ENCODE peak calls at places on chromosomes 6 and 20, in six cellular contexts. One of them, this sample, is unnamed. For H3K36me3, the result is how much of the 10 kb centered on the place peaks cover.

GRCh38 chr6:37174196-37174514 is 4.2 kb downstream of the PIM1 start:
- DNase-seq in K562: peak
- DNase-seq in GM12878: no peak
- DNase-seq in HCT116: no peak
- DNase-seq in SK-N-SH: no peak
- DNase-seq in HepG2: no peak
- DNase-seq in this sample: no peak

GRCh38 chr20:25076201-25076600 is 5.7 kb downstream of the VSX1 start:
- DNase-seq in HCT116: peak
- DNase-seq in K562: no peak
- DNase-seq in GM12878: no peak
- DNase-seq in HepG2: no peak
- DNase-seq in SK-N-SH: no peak
- DNase-seq in this sample: no peak

GRCh38 chr20:38804682-38805501 is 605 bp upstream of the PPP1R16B start:
- DNase-seq in HepG2: no peak
- DNase-seq in SK-N-SH: no peak
- DNase-seq in GM12878: peak
- DNase-seq in K562: peak
- DNase-seq in HCT116: no peak
- DNase-seq in this sample: no peak

GRCh38 chr6:107207251-107207890 is 92.1 kb upstream of the BEND3 start:
- DNase-seq in HCT116: no peak
- DNase-seq in SK-N-SH: no peak
- DNase-seq in GM12878: no peak
- DNase-seq in HepG2: no peak
- DNase-seq in K562: no peak
- DNase-seq in this sample: no peak

GRCh38 chr6:28747631-28748157 is 176.1 kb downstream of the TRIM27 start:
- DNase-seq in GM12878: no peak
- DNase-seq in SK-N-SH: no peak
- DNase-seq in HCT116: peak
- DNase-seq in HepG2: peak
- DNase-seq in K562: peak
- DNase-seq in this sample: peak

GRCh38 chr6:107673076-107673494 is 151.0 kb downstream of the SCML4 start:
- DNase-seq in GM12878: no peak
- DNase-seq in HCT116: no peak
- DNase-seq in HepG2: no peak
- DNase-seq in K562: no peak
- DNase-seq in SK-N-SH: no peak
- DNase-seq in this sample: no peak

GRCh38 chr6:40477246-40478126 is 109.7 kb downstream of the LRFN2 start:
- DNase-seq in GM12878: no peak
- DNase-seq in SK-N-SH: peak
- DNase-seq in HepG2: no peak
- DNase-seq in K562: no peak
- DNase-seq in HCT116: no peak
- DNase-seq in this sample: no peak

GRCh38 chr6:16676978-16677377 is 84.3 kb downstream of the ATXN1 start:
- DNase-seq in GM12878: no peak
- DNase-seq in SK-N-SH: no peak
- DNase-seq in HCT116: peak
- DNase-seq in K562: no peak
- DNase-seq in HepG2: peak
- DNase-seq in this sample: peak

GRCh38 chr6:101784094-101784493 is 390.6 kb downstream of the GRIK2 start:
- DNase-seq in HepG2: no peak
- DNase-seq in GM12878: no peak
- DNase-seq in K562: no peak
- DNase-seq in HCT116: no peak
- DNase-seq in SK-N-SH: no peak
- DNase-seq in this sample: no peak

GRCh38 chr20:44586986-44587980 is 4.9 kb downstream of the PKIG start:
- DNase-seq in HCT116: no peak
- DNase-seq in HepG2: no peak
- DNase-seq in SK-N-SH: no peak
- DNase-seq in K562: no peak
- DNase-seq in GM12878: no peak
- DNase-seq in this sample: no peak

GRCh38 chr6:28985396-28986164 is 19.5 kb downstream of the ZNF311 start:
- DNase-seq in HepG2: peak
- DNase-seq in HCT116: peak
- DNase-seq in SK-N-SH: peak
- DNase-seq in K562: no peak
- DNase-seq in GM12878: no peak
- DNase-seq in this sample: peak

GRCh38 chr20:63253438-63254236 is 626 bp downstream of the NKAIN4 start:
- DNase-seq in GM12878: no peak
- DNase-seq in K562: no peak
- DNase-seq in SK-N-SH: peak
- DNase-seq in HCT116: no peak
- DNase-seq in HepG2: no peak
- DNase-seq in this sample: no peak

GRCh38 chr6:7887278-7887991 is 23.2 kb downstream of the TXNDC5 start:
- DNase-seq in HepG2: no peak
- DNase-seq in SK-N-SH: no peak
- DNase-seq in K562: no peak
- DNase-seq in HCT116: no peak
- DNase-seq in GM12878: no peak
- DNase-seq in this sample: no peak

GRCh38 chr6:7883381-7883780 is 27.2 kb downstream of the TXNDC5 start:
- DNase-seq in HCT116: no peak
- DNase-seq in HepG2: no peak
- DNase-seq in K562: no peak
- DNase-seq in SK-N-SH: no peak
- DNase-seq in GM12878: no peak
- DNase-seq in this sample: no peak

GRCh38 chr6:7882505-7883257 is 27.9 kb downstream of the TXNDC5 start:
- DNase-seq in SK-N-SH: no peak
- DNase-seq in GM12878: no peak
- DNase-seq in HepG2: peak
- DNase-seq in K562: no peak
- DNase-seq in HCT116: no peak
- DNase-seq in this sample: no peak

GRCh38 chr6:7888587-7889357 is 21.8 kb downstream of the TXNDC5 start:
- DNase-seq in HepG2: no peak
- DNase-seq in K562: no peak
- DNase-seq in GM12878: no peak
- DNase-seq in HCT116: no peak
- DNase-seq in SK-N-SH: no peak
- DNase-seq in this sample: no peak

GRCh38 chr6:7886132-7886531 is 24.5 kb downstream of the TXNDC5 start:
- DNase-seq in HepG2: no peak
- DNase-seq in K562: no peak
- DNase-seq in SK-N-SH: no peak
- DNase-seq in GM12878: no peak
- DNase-seq in HCT116: no peak
- DNase-seq in this sample: no peak
- H3K36me3 ChIP-seq in HepG2: half or more
- H3K36me3 ChIP-seq in K562: half or more
- H3K36me3 ChIP-seq in SK-N-SH: half or more
- H3K36me3 ChIP-seq in GM12878: under half
- H3K36me3 ChIP-seq in HCT116: half or more
- H3K36me3 ChIP-seq in this sample: under half

GRCh38 chr6:126603410-126603809 is 263.5 kb downstream of the CENPW start:
- DNase-seq in K562: no peak
- DNase-seq in HepG2: no peak
- DNase-seq in HCT116: no peak
- DNase-seq in SK-N-SH: no peak
- DNase-seq in GM12878: no peak
- DNase-seq in this sample: no peak

GRCh38 chr6:126605089-126605488 is 265.2 kb downstream of the CENPW start:
- DNase-seq in K562: no peak
- DNase-seq in GM12878: no peak
- DNase-seq in HepG2: no peak
- DNase-seq in HCT116: no peak
- DNase-seq in SK-N-SH: no peak
- DNase-seq in this sample: no peak

DNA sequence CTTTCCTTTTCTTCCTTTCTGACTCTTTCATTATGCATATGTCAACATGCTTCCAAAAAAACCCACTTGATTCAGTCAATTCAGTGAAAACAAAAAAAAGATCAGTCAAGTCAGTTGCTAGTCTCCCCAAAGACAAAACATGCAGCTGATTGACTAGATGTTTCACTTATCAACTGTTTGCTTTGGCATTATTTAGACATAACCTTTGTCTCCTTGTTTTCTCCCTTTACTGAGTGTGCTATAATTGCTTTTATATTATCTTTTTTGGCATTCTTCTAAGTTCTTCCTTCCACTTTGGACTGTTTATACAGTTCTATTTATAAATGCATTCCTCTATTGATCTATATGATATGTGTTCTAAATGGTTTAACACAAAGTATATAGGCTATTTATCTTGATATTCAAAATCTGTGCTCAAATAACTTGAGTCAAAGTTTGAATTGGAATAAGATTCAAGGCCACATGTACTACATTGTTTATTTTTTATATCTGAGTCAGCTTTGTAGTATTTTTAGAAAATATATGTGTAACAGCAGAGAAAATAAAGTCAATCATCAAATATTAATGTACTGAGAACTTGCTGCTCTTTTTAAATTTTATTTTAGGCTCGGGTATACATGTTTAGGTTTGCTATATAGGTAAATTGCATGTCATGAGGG is 260.5 kb downstream of the CENPW start:
- DNase-seq in HepG2: no peak
- DNase-seq in SK-N-SH: no peak
- DNase-seq in GM12878: no peak
- DNase-seq in K562: no peak
- DNase-seq in HCT116: no peak
- DNase-seq in this sample: no peak
- TF ChIP-seq REST in HepG2: no peak
- TF ChIP-seq REST in SK-N-SH: no peak
- TF ChIP-seq REST in GM12878: no peak
- TF ChIP-seq REST in K562: no peak
- TF ChIP-seq REST in HCT116: no peak
- TF ChIP-seq REST in this sample: no peak

GRCh38 chr20:32240220-32240619 is 32.5 kb downstream of the POFUT1 start:
- DNase-seq in HCT116: no peak
- DNase-seq in SK-N-SH: peak
- DNase-seq in GM12878: no peak
- DNase-seq in K562: peak
- DNase-seq in HepG2: no peak
- DNase-seq in this sample: no peak
- TF ChIP-seq SIN3A in HCT116: no peak
- TF ChIP-seq SIN3A in SK-N-SH: no peak
- TF ChIP-seq SIN3A in GM12878: no peak
- TF ChIP-seq SIN3A in K562: no peak
- TF ChIP-seq SIN3A in HepG2: no peak
- TF ChIP-seq SIN3A in this sample: no peak

GRCh38 chr20:1376453-1377270 is 16.2 kb downstream of the FKBP1A start:
- DNase-seq in GM12878: no peak
- DNase-seq in HCT116: no peak
- DNase-seq in SK-N-SH: no peak
- DNase-seq in HepG2: no peak
- DNase-seq in K562: no peak
- DNase-seq in this sample: no peak
- H3K36me3 ChIP-seq in GM12878: under half
- H3K36me3 ChIP-seq in HCT116: under half
- H3K36me3 ChIP-seq in SK-N-SH: under half
- H3K36me3 ChIP-seq in HepG2: under half
- H3K36me3 ChIP-seq in K562: half or more
- H3K36me3 ChIP-seq in this sample: under half

DNA sequence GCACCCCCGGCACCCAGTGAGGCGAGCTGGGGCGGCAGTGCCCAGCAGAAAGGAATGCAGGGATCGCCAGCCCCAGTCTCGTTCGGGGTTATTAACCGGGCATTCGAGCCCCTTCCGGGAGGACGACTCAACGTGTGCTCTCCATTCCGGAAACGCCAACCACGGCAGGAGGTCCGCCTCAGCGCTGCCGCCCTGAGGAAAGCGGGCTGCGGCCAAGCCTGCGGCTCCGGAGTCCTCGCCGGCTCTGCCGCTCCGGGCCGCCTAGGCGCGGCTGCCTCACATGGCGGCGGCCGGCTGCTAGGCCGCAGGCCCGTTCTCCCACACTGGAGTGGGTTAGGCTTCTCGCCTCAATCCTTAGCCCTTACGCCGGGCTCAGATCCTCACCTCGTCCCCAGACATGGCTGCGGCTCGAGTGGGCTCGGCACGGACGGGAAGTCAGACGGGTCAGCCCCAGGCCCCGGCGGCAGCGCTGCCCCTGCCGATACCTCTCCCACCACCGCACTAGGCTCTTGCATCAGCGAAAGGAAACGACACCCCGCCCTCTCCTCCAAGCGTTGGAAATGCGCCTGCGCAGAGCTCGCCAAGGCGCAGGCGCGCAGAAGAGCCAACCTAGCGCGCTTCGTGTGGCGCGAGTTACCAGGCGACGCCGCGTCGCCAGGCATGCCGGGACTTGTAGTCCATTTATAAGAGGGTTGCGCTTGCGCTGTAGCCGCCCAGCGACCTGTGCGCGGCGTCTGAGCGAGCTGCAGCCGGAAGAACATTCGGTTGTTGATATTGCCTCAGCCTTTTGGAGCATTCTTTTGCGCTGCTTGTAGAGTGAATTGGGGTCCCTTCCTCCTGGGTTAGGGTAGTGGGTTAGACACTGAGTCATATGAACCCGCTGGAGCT is at the start of gene EIF2S2:
- DNase-seq in HCT116: peak
- DNase-seq in GM12878: peak
- DNase-seq in HepG2: peak
- DNase-seq in K562: peak
- DNase-seq in SK-N-SH: peak
- DNase-seq in this sample: peak
- TF ChIP-seq REST in HCT116: no peak
- TF ChIP-seq REST in GM12878: no peak
- TF ChIP-seq REST in HepG2: no peak
- TF ChIP-seq REST in K562: peak
- TF ChIP-seq REST in SK-N-SH: no peak
- TF ChIP-seq REST in this sample: no peak

DNA sequence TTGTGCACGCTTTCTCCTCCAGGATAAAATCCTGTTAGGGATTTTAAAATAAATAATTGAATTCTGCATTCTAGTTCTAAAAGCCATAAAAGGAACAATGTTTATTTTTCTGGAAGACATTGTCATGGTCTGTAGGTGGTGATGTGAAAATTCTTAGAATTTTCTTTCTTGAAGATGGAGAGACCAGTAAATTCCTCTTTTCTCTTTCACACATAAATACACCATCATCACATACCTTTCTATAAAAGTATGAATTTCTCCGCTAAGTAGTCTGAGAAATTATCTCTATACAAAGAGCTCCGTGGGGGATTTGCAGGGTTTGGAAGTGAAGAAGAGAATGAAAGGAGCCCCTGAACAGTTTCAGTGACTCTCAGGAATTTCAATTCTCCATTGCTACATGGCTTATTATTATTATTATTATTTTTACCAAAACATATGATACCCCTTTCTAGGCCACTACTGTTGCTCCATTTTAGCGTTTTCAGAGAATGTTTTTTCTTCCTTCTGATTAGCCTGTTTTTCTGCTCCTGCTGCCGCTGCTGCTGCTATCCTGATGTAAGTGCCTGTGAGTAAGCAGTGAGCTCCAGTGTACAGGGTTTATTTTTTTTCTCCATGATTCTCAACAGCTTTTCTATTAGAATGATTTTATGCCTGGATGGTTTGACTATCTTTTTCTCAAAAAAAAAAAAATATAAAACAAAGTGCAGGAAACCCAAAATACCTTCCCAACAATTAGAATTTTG is 145.8 kb downstream of the SAMD5 start:
- DNase-seq in K562: no peak
- DNase-seq in HCT116: no peak
- DNase-seq in SK-N-SH: no peak
- DNase-seq in GM12878: no peak
- DNase-seq in HepG2: no peak
- DNase-seq in this sample: no peak
- TF ChIP-seq SIN3A in K562: no peak
- TF ChIP-seq SIN3A in HCT116: no peak
- TF ChIP-seq SIN3A in SK-N-SH: no peak
- TF ChIP-seq SIN3A in GM12878: no peak
- TF ChIP-seq SIN3A in HepG2: no peak
- TF ChIP-seq SIN3A in this sample: no peak

GRCh38 chr6:11197175-11197535 is 35.3 kb downstream of the NEDD9 start:
- DNase-seq in K562: no peak
- DNase-seq in HCT116: no peak
- DNase-seq in HepG2: no peak
- DNase-seq in GM12878: no peak
- DNase-seq in SK-N-SH: no peak
- DNase-seq in this sample: no peak
- H3K36me3 ChIP-seq in K562: under half
- H3K36me3 ChIP-seq in HCT116: under half
- H3K36me3 ChIP-seq in HepG2: half or more
- H3K36me3 ChIP-seq in GM12878: under half
- H3K36me3 ChIP-seq in SK-N-SH: under half
- H3K36me3 ChIP-seq in this sample: under half

This sample was measured in Panc1.